ENCODE peak calls at places on chromosome 2, in six cellular contexts. Q is cardiac fibroblast; R is GM23338; G is AG04450; S is effector memory CD4-positive, alpha-beta T cell; O is NB4. Z is an unnamed sample.

GRCh38 chr2:11005032-11005431 is 93.3 kb downstream of the KCNF1 start:
- DNase-seq in S (no peak), R (no peak), O (no peak), G (no peak), Q (no peak), Z (no peak)

GRCh38 chr2:8886197-8886508 is 48.7 kb upstream of the KIDINS220 start:
- DNase-seq in G (no peak), O (no peak), R (no peak), Q (no peak), S (no peak), Z (no peak)

GRCh38 chr2:44148997-44149396 is 19.7 kb upstream of the PPM1B start:
- DNase-seq in R (no peak), O (peak), G (no peak), Q (no peak), S (no peak), Z (no peak)

GRCh38 chr2:106039634-106040033 is 154.5 kb downstream of the UXS1 start:
- DNase-seq in R (no peak), Q (peak), O (no peak), S (no peak), G (no peak), Z (no peak)

GRCh38 chr2:10538224-10538894 is 90.2 kb upstream of the ODC1 start:
- DNase-seq in R (no peak), O (peak), Q (no peak), S (no peak), G (no peak), Z (peak)

GRCh38 chr2:228039752-228040534 is 141.5 kb downstream of the SPHKAP start:
- DNase-seq in R (peak), O (peak), G (no peak), Q (peak), S (no peak), Z (no peak)

GRCh38 chr2:226118471-226119429 is 680.9 kb downstream of the IRS1 start:
- DNase-seq in R (peak), S (no peak), Q (peak), O (peak), G (peak), Z (no peak)

GRCh38 chr2:78892310-78892709 is 133.2 kb upstream of the REG3G start:
- DNase-seq in G (no peak), O (no peak), S (no peak), Q (no peak), R (no peak), Z (no peak)

GRCh38 chr2:223997938-223998337 is 40.7 kb downstream of the MRPL44 start:
- DNase-seq in Q (no peak), G (no peak), O (no peak), S (no peak), R (no peak), Z (no peak)

GRCh38 chr2:231567159-231567558 is 25.5 kb upstream of the TEX44 start:
- DNase-seq in O (no peak), Q (no peak), G (no peak), R (no peak), S (no peak), Z (no peak)

GRCh38 chr2:19685713-19686112 is 216.1 kb downstream of the TTC32 start:
- DNase-seq in G (no peak), O (no peak), R (no peak), S (no peak), Q (no peak), Z (no peak)

GRCh38 chr2:194104687-194105086 is 1552.3 kb upstream of the SLC39A10 start:
- DNase-seq in O (peak), G (no peak), S (no peak), Q (no peak), R (no peak), Z (no peak)

GRCh38 chr2:64036343-64036742 is 17.1 kb upstream of the VPS54 start:
- DNase-seq in R (no peak), Q (peak), O (peak), S (no peak), G (no peak), Z (no peak)

DNA sequence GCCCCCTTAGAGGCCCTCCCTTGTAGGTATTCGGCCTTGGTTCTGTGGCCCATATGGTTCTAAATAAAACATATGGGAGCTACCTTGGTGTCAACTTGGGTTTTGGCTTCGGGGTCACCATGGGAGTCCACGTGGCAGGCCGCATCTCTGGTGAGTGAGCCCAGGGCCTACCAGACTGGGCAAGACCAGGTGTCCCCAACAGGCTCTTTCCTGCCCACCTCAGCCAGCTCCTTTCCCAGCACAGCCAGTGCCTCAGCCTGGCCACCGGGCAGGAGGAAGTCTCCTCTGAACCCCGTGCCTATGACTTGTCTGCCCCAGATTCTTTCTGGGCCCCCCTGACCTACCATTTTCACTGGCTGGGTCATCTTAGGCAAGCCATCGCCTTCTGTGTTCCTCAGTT is 268.8 kb upstream of the TEKT4 start:
- DNase-seq in G (no peak), O (no peak), S (no peak), Q (no peak), R (no peak), Z (peak)
- H3K4me3 ChIP-seq in G (no peak), O (no peak), S (no peak), Q (no peak), R (no peak), Z (no peak)

GRCh38 chr2:122326448-122326847 is 571.0 kb downstream of the TSN start:
- DNase-seq in S (no peak), O (no peak), R (no peak), Q (no peak), G (no peak), Z (no peak)

GRCh38 chr2:122328811-122329210 is 573.4 kb downstream of the TSN start:
- DNase-seq in Q (peak), G (no peak), R (no peak), S (no peak), O (no peak), Z (no peak)

GRCh38 chr2:122323927-122324326 is 568.5 kb downstream of the TSN start:
- DNase-seq in G (no peak), S (no peak), R (no peak), O (no peak), Q (no peak), Z (no peak)

GRCh38 chr2:122319551-122320132 is 564.2 kb downstream of the TSN start:
- DNase-seq in Q (peak), O (no peak), G (no peak), R (no peak), S (no peak), Z (no peak)

GRCh38 chr2:122322815-122323214 is 567.4 kb downstream of the TSN start:
- DNase-seq in G (no peak), R (peak), Q (no peak), O (no peak), S (no peak), Z (no peak)
- H3K4me3 ChIP-seq in G (no peak), R (no peak), Q (no peak), O (no peak), S (no peak), Z (no peak)

GRCh38 chr2:124025349-124025720 is 248 bp downstream of the CNTNAP5 start:
- DNase-seq in R (no peak), O (no peak), G (no peak), S (no peak), Q (no peak), Z (peak)

GRCh38 chr2:124027182-124027581 is 2.1 kb downstream of the CNTNAP5 start:
- DNase-seq in R (peak), O (peak), S (no peak), Q (peak), G (no peak), Z (no peak)

GRCh38 chr2:124018894-124019293 is 6.2 kb upstream of the CNTNAP5 start:
- DNase-seq in Q (peak), G (no peak), S (no peak), R (peak), O (no peak), Z (no peak)

GRCh38 chr2:124025896-124026295 is 809 bp downstream of the CNTNAP5 start:
- DNase-seq in O (no peak), Q (no peak), R (peak), S (no peak), G (no peak), Z (no peak)

DNA sequence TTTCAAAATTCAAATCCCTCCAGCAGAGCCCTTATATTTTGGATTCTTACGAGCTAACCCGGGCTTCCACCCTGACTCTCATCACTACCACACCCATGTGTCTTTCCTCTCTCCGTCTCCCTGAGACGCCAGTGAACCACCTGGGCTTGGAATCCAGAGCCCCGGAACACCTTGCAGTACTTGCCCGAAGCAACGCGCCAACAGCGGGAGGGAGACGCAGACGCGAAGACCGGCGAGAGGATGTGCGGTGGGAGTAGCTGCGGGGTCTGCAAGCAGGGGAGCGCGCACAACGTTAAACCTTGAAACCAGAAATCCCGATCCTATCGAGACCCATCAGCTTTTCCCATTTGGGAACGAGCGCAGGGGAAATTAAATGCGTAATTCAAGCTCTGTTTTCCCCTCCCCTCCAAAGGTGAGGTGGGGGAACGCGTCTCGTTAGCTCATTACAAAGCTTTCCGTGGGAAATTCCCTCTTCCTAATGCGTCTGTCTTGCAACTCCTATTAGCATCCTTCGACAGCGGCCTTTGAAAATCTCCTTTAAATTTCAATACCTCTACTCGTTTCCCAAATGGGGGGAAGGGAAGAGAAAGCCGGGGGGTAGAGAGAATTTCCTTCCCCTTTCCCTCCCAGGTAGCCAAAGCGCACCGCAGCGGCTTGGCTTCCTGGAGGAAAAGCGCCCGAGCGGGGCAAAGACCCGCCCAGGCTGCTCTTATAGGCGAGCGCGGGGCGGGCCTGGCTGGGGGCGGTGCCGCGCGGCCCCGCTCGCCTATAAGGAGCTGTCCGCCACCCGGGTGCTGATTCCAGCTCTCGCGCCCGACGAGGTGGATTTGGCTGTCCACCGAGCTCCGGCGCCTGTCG is at the start of gene CNTNAP5:
- DNase-seq in R (peak), O (peak), S (no peak), G (no peak), Q (peak), Z (peak)
- H3K4me3 ChIP-seq in R (peak), O (no peak), S (no peak), G (no peak), Q (peak), Z (peak)

DNA sequence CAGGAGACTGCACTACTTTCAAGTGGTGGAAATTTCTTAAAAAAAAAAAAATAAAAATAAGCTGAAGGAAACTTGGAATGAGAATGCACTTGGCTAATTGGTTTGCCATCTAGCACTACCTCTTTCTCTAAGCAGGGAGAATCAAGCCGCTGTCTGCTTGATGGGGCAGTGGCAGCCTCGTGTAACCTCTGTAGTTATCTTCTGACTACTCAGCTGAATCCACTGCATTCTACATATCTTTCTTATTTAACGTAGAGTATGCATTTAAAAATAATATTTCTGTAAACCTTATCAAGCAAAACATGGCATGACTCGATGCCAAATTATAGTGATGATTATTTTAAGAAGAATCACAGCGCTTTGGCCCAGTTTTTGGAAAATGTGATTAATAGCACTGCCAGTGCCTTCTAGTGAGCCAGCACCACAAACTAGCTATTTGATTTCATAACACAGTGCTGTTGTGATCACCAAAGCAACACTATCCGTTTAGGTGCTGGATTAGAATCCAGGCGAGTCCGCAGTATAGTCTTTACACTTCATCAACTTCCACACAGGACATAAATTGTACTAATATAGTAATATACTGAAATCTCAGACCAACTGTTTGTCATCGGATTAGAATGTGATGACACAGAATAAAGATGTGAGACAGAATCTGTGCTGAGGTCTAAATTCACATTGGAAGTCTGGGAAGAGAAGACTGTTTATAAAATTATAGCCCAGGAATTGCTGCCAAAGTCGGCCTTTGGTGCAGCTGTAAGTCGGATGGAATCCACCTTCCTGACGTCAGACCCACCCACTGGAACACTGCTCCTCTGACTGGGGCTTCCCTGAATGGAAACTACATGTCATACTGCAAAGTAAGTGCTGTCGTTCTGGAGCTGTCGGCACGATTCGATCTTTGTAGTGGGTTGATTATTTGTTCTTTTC is 136.5 kb upstream of the ETAA1 start:
- DNase-seq in Q (peak), O (no peak), S (no peak), R (no peak), G (peak), Z (no peak)
- H3K4me3 ChIP-seq in Q (peak), O (no peak), S (no peak), R (no peak), G (peak), Z (no peak)

DNA sequence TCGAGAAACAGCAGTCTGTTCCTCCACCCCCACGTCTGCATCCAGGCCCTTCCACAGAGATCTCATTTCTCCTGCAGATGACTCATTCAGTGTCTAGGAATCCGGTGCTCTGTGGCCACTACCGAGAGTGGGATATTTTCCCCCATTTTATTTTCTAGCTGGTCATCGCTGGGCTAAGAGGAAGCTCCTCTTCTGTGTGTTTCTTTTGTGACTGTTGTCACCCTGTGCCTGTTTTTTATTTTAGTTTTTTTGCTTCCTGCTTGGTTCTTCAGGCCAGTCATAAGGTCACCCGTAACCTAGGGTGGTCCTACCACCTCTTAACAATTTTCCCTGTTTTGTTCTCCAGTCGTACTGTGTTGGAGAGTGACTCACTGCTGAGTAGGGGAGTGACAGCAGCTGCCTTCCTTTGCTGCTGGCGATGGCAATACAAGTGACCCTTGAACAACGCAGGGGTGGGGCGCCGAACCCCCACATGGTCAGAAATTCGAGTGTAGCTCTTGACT is 6.7 kb downstream of the RAMP1 start:
- DNase-seq in S (no peak), R (no peak), O (no peak), Q (peak), G (no peak), Z (peak)
- H3K4me3 ChIP-seq in S (no peak), R (no peak), O (no peak), Q (no peak), G (no peak), Z (no peak)

DNA sequence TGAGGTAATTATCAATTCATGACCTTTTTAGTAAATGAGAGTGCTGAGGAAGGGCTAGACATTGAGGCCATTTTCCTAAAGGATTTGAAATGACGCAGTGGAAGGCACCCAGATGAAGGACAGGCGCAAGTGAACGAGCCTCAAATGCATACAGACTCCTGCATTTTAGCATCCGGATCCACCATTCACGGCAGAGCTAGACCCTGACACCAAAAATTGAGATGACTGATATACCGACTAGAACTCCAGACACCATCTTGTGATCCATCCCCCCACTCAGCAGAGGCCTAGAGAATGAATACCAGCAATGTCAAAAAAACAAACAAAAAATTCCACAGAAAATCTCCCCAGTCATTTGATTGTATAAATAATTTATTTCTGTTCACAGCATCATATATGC is 4.2 kb downstream of the ARL4C start:
- DNase-seq in G (no peak), R (no peak), Q (no peak), O (no peak), S (no peak), Z (no peak)
- H3K4me3 ChIP-seq in G (peak), R (no peak), Q (no peak), O (no peak), S (peak), Z (peak)

DNA sequence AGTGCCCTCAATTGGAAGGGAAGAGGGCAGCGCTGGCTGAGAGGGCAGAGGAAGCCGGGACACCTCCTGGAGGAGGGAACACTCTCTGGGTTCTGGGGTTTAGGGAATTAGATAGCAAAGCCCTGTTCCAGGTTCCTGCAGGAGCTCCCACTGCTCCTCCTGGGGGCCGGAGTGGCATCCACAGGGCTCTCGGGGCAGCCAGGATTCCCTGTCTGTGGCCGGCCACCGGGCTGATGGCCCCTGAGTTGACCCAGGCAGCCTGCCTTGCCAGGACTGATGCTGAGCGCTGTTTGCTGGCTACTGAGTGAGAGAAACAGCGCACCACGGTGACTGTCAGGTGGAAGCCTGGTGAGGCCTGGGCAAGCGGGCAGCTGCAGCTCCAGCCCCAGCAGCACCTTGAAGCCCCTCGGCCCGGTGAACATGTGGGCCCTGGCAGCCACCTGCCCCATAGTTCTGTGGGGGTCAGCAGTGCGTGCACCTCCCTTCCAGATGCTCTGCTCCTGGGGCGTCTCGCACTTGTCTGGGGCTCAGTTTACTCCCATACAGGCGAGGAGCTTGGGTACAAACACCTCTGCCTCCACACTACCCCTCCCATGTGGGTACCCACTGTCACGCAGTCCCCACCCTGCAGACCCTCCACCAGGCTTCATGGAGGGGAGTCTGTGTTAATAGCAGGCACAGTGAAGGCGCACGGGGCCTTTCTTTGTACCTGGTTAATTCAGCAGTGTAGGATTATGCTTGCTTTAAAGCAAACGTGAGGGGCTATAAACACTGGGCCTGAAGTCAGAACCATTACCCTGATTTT is 7.7 kb upstream of the ALLC start:
- DNase-seq in R (no peak), Q (no peak), O (no peak), S (no peak), G (no peak), Z (peak)
- H3K4me3 ChIP-seq in R (no peak), Q (no peak), O (no peak), S (no peak), G (no peak), Z (no peak)

GRCh38 chr2:69452687-69453086 is 15.5 kb upstream of the NFU1 start:
- DNase-seq in R (no peak), S (no peak), G (no peak), O (no peak), Q (no peak), Z (no peak)

GRCh38 chr2:69454976-69455375 is 17.7 kb upstream of the NFU1 start:
- DNase-seq in G (no peak), Q (no peak), O (no peak), R (no peak), S (no peak), Z (no peak)

GRCh38 chr2:69456950-69457445 is 19.8 kb upstream of the NFU1 start:
- DNase-seq in O (peak), R (no peak), S (no peak), Q (no peak), G (no peak), Z (no peak)

GRCh38 chr2:69453475-69454129 is 16.4 kb upstream of the NFU1 start:
- DNase-seq in R (no peak), O (no peak), G (no peak), S (no peak), Q (no peak), Z (no peak)

GRCh38 chr2:69456154-69456553 is 18.9 kb upstream of the NFU1 start:
- DNase-seq in Q (no peak), O (no peak), R (no peak), S (no peak), G (no peak), Z (no peak)
- H3K4me3 ChIP-seq in Q (no peak), O (no peak), R (no peak), S (no peak), G (no peak), Z (no peak)

GRCh38 chr2:7809640-7810039 is 872.2 kb upstream of the ID2 start:
- DNase-seq in S (no peak), R (no peak), G (no peak), O (peak), Q (no peak), Z (no peak)

GRCh38 chr2:7813541-7814310 is 868.1 kb upstream of the ID2 start:
- DNase-seq in S (no peak), G (no peak), R (no peak), Q (no peak), O (no peak), Z (no peak)

GRCh38 chr2:7811073-7811472 is 870.8 kb upstream of the ID2 start:
- DNase-seq in G (no peak), Q (no peak), S (no peak), O (no peak), R (no peak), Z (no peak)

GRCh38 chr2:7815726-7816125 is 866.1 kb upstream of the ID2 start:
- DNase-seq in R (no peak), Q (no peak), S (no peak), G (no peak), O (no peak), Z (no peak)

GRCh38 chr2:7812231-7812995 is 869.4 kb upstream of the ID2 start:
- DNase-seq in S (no peak), G (no peak), O (no peak), R (no peak), Q (peak), Z (no peak)
- H3K4me3 ChIP-seq in S (no peak), G (no peak), O (no peak), R (no peak), Q (no peak), Z (no peak)

Z was measured in spleen.